ENCODE peak calls at places on chromosomes 2 and 18, in five cellular contexts. K is fibroblast of mammary gland, M is adrenal gland, Y is hepatocyte, Q is stomach. I is an unnamed sample.

GRCh38 chr2:154697422-154698237 is 865 bp upstream of the KCNJ3 start:
- DNase-seq in K (no peak), M (no peak), Y (peak; percentile 55), Q (peak; percentile 48), I (no peak)

GRCh38 chr2:30969006-30969405 is 161.8 kb upstream of the CAPN13 start:
- DNase-seq in K (no peak), M (no peak), Y (no peak), Q (no peak), I (no peak)

GRCh38 chr18:45008694-45009372 is 328.1 kb downstream of the SETBP1 start:
- DNase-seq in K (no peak), M (no peak), Y (no peak), Q (no peak), I (no peak)

GRCh38 chr18:78739115-78739514 is 240.5 kb upstream of the SALL3 start:
- DNase-seq in K (no peak), M (no peak), Y (no peak), Q (no peak), I (no peak)

GRCh38 chr2:224968051-224968450 is 74.2 kb downstream of the DOCK10 start:
- DNase-seq in K (peak; percentile 40), M (no peak), Y (no peak), Q (no peak), I (no peak)

GRCh38 chr2:96760986-96761832 is 507 bp downstream of the CNNM4 start:
- DNase-seq in K (peak; percentile 38), M (no peak), Y (peak; percentile 37), Q (peak; percentile 43), I (peak; percentile 15)

GRCh38 chr2:193695367-193695766 is 1500.6 kb upstream of the TMEFF2 start:
- DNase-seq in K (peak; percentile 67), M (peak; percentile 11), Y (peak; percentile 22), Q (no peak), I (peak; percentile 39)

GRCh38 chr2:95021847-95022246 is 3.7 kb upstream of the MAL start:
- DNase-seq in K (no peak), M (no peak), Y (no peak), Q (no peak), I (no peak)

GRCh38 chr18:23530195-23530594 is 26.9 kb downstream of the RMC1 start:
- DNase-seq in K (no peak), M (no peak), Y (no peak), Q (no peak), I (no peak)

GRCh38 chr2:7924033-7924762 is 757.7 kb upstream of the ID2 start:
- DNase-seq in K (no peak), M (no peak), Y (no peak), Q (no peak), I (no peak)

GRCh38 chr2:230912046-230912445 is 13.0 kb downstream of the GPR55 start:
- DNase-seq in K (no peak), M (no peak), Y (no peak), Q (no peak), I (no peak)

GRCh38 chr2:198173242-198173641 is 368.8 kb downstream of the PLCL1 start:
- DNase-seq in K (peak; percentile 10), M (peak; percentile 41), Y (no peak), Q (no peak), I (no peak)

GRCh38 chr2:211611061-211611518 is 927.5 kb downstream of the ERBB4 start:
- DNase-seq in K (no peak), M (no peak), Y (no peak), Q (no peak), I (no peak)

GRCh38 chr2:96953611-96954489 is 32.5 kb downstream of the FAM178B start:
- DNase-seq in K (no peak), M (no peak), Y (no peak), Q (no peak), I (no peak)

GRCh38 chr2:162261032-162261945 is 18.0 kb upstream of the FAP start:
- DNase-seq in K (peak; percentile 70), M (peak; percentile 42), Y (no peak), Q (peak; percentile 26), I (peak; percentile 70)

GRCh38 chr2:152336103-152336853 is 1.3 kb downstream of the FMNL2 start:
- DNase-seq in K (peak; percentile 47), M (peak; percentile 72), Y (peak; percentile 65), Q (peak; percentile 58), I (peak; percentile 34)

GRCh38 chr18:34222396-34223163 is 2.1 kb downstream of the NOL4 start:
- DNase-seq in K (peak; percentile 10), M (no peak), Y (peak; percentile 19), Q (no peak), I (no peak)

GRCh38 chr2:215537621-215538020 is 101.8 kb upstream of the FN1 start:
- DNase-seq in K (peak; percentile 65), M (no peak), Y (peak; percentile 26), Q (no peak), I (no peak)
- TF ChIP-seq CTCF in K (no peak), M (no peak), Y (no peak), Q (no peak), I (no peak)

DNA sequence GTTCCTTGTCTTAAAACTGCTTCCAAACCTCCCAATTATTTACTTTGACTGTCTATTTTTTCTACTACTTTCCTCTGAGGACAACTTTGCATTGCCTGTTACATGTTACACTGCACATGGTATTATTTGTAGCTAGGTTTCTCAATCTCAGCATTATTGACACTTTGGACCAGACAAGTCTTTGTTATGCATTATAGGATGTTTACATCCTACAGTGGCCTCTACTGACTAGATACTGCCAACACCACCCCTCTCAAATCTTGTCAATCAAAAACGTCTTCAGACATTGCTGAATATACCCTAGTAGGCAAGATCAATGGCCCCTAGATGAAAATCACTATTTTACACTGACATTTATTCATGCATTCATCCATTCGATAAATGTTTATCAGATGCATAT is 129.6 kb upstream of the DNAJC10 start:
- DNase-seq in K (no peak), M (no peak), Y (no peak), Q (no peak), I (no peak)
- TF ChIP-seq CTCF in K (no peak), M (no peak), Y (no peak), Q (no peak), I (no peak)

GRCh38 chr18:58661423-58661822 is 9.8 kb upstream of the MALT1 start:
- DNase-seq in K (no peak), M (no peak), Y (peak; percentile 17), Q (no peak), I (peak; percentile 6)
- TF ChIP-seq CTCF in K (peak; percentile 24), M (no peak), Y (peak; percentile 25), Q (no peak), I (peak; percentile 54)

DNA sequence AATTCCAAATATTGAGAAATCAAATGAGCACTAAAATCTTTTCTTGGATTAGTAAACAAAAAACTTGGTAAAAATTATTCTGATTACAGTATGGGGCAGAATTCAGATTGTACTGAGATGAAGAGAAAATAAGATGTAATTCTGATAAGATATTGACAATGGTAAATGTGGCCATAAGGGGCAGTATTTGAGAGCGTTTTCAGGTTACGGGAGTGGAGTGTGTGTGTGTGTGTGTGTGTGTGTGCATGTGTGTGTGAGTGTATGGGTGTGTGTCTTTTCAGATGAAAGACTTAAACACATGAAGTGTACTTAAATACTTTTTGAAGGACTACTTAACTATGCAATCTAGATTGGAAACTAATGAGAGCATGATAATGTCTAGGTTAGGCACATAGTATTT is 217.8 kb upstream of the ITGA4 start:
- DNase-seq in K (peak; percentile 27), M (no peak), Y (no peak), Q (no peak), I (no peak)
- TF ChIP-seq CTCF in K (peak; percentile 26), M (no peak), Y (peak; percentile 16), Q (no peak), I (peak; percentile 26)

GRCh38 chr2:219280682-219281081 is 1.5 kb downstream of the DNAJB2 start:
- DNase-seq in K (no peak), M (no peak), Y (no peak), Q (no peak), I (no peak)

GRCh38 chr2:219277703-219278654 is 1.2 kb upstream of the DNAJB2 start:
- DNase-seq in K (peak; percentile 80), M (peak; percentile 85), Y (peak; percentile 90), Q (peak; percentile 85), I (peak; percentile 77)

GRCh38 chr2:219279151-219279915 is at the start of gene DNAJB2:
- DNase-seq in K (peak; percentile 99), M (peak; percentile 99), Y (peak; percentile 99), Q (peak; percentile 99), I (peak; percentile 99)

GRCh38 chr2:219279916-219280516 is 850 bp downstream of the DNAJB2 start:
- DNase-seq in K (no peak), M (peak; percentile 29), Y (no peak), Q (no peak), I (no peak)

DNA sequence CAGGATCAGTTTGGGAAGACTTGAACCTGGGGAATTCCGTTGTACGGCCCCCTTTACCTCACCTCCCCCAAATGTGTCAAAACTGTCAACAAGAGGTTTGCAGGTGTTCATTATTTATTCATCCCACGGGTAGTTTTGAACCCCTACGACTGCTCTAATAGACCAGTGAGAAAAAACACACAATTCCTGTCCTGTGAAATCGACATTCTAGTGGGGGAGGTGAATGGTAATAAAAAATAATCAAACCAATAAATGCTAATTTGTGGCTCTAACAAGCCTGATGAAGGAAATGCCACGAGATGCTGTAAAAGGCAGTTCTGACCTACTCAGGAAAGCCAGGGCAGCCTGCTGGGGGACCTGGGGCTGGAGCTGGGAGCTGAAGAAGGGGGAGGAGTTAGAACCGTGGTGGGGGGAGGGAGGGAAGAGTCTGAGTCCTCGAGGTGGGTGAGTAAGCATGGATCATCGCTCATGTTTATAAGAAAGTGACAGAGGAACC is 463 bp upstream of the DNAJB2 start:
- DNase-seq in K (no peak), M (no peak), Y (no peak), Q (no peak), I (no peak)
- TF ChIP-seq CTCF in K (no peak), M (no peak), Y (no peak), Q (no peak), I (no peak)

GRCh38 chr2:216327447-216327846 is 44.8 kb downstream of the MARCHF4 start:
- DNase-seq in K (no peak), M (no peak), Y (no peak), Q (no peak), I (no peak)

GRCh38 chr2:216328347-216328746 is 43.9 kb downstream of the MARCHF4 start:
- DNase-seq in K (peak; percentile 48), M (no peak), Y (no peak), Q (no peak), I (peak; percentile 27)
- TF ChIP-seq CTCF in K (peak; percentile 62), M (no peak), Y (no peak), Q (no peak), I (peak; percentile 62)

I was measured in brain microvascular endothelial cell.